ENCODE peak calls at places on chromosome 2, in four cellular contexts. N is neural progenitor cell, O is endodermal cell, B is colonic mucosa. A is an unnamed sample. For H3K36me3, the result is how much of the 10 kb centered on the place peaks cover.

GRCh38 chr2:31260870-31261269 is 26.9 kb downstream of the EHD3 start:
- DNase-seq in O (no peak), N (no peak), B (no peak), A (no peak)

GRCh38 chr2:30325542-30326328 is 94.4 kb downstream of the LBH start:
- DNase-seq in B (no peak), O (no peak), N (no peak), A (no peak)

GRCh38 chr2:221314786-221315185 is 257.3 kb downstream of the EPHA4 start:
- DNase-seq in O (no peak), B (no peak), N (no peak), A (no peak)

GRCh38 chr2:223097888-223098383 is 45.9 kb downstream of the KCNE4 start:
- DNase-seq in O (no peak), B (no peak), N (no peak), A (no peak)

GRCh38 chr2:207385903-207386302 is 143.9 kb upstream of the CREB1 start:
- DNase-seq in B (no peak), O (no peak), N (no peak), A (no peak)

GRCh38 chr2:42794271-42795046 is 2.1 kb upstream of the HAAO start:
- DNase-seq in O (peak), B (no peak), N (peak), A (peak)

GRCh38 chr2:232322560-232323327 is 55.8 kb upstream of the ALPP start:
- DNase-seq in N (no peak), B (no peak), O (no peak), A (no peak)

GRCh38 chr2:55168221-55169154 is 63.6 kb downstream of the CLHC1 start:
- DNase-seq in O (no peak), N (peak), B (peak), A (peak)

GRCh38 chr2:15177103-15177502 is 384.0 kb downstream of the NBAS start:
- DNase-seq in O (no peak), N (no peak), B (no peak), A (no peak)

GRCh38 chr2:143034292-143035074 is 94.7 kb upstream of the ARHGAP15 start:
- DNase-seq in B (peak), N (peak), O (peak), A (peak)

GRCh38 chr2:218261424-218262273 is 834 bp downstream of the GPBAR1 start:
- DNase-seq in O (peak), N (peak), B (no peak), A (no peak)

GRCh38 chr2:218260742-218261423 is at the start of gene GPBAR1:
- DNase-seq in O (peak), B (no peak), N (peak), A (peak)

GRCh38 chr2:218264773-218265601 is 4.2 kb downstream of the GPBAR1 start:
- DNase-seq in B (peak), N (no peak), O (no peak), A (no peak)

GRCh38 chr2:218263817-218264611 is 3.2 kb downstream of the GPBAR1 start:
- DNase-seq in O (no peak), B (no peak), N (no peak), A (no peak)

GRCh38 chr2:218262631-218263586 is 2.1 kb downstream of the GPBAR1 start:
- DNase-seq in O (no peak), B (no peak), N (no peak), A (no peak)
- H3K36me3 ChIP-seq in O (under half), B (under half), N (under half), A (under half)

GRCh38 chr2:60771508-60771907 is 15.4 kb downstream of the PAPOLG start:
- DNase-seq in N (no peak), O (no peak), B (no peak), A (no peak)

GRCh38 chr2:60764736-60765534 is 8.9 kb downstream of the PAPOLG start:
- DNase-seq in B (no peak), O (no peak), N (no peak), A (no peak)

GRCh38 chr2:60766283-60766682 is 10.2 kb downstream of the PAPOLG start:
- DNase-seq in O (no peak), B (no peak), N (no peak), A (no peak)
- H3K36me3 ChIP-seq in O (half or more), B (under half), N (under half), A (half or more)

DNA sequence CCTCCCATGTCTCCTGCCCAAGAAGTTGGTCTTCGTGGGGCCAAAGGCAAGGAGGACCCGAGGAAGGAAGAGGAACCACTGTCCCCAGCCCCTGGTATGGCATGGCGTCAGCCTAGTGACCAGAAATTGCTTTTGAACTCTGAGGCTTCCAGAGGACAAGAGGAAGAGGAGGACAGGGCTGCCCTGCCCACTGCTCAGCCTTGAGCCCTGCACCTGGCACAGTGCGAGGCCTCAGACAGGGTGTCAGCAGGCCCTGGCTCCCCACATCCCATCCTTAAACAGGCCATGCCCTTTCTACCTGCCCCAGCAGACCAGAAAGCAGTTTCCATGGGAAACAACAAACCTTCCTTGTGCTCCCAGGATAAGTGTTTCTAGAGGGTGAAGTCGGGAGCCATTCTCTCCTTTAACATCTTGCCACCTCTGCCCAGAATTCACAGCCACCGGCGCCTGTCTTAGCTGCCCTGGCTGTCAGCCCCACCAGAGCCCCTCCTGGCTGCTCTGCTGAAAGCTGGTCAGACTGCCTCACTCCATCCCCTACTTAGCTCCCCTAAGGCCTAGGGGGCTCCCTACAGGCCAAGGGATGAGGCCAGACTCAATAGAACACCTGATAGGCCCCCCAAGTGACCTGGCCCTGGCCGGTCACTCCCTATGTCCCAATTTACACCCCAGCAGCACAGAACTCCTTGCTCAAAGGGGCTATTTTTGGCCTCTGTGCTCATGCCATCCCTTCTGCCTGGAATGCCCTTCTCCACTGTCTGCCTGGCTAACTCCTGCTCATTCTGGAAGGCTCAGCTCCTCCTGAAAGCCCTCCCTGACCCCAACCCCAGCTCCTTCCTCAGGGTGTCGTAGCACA is 20.6 kb downstream of the ATOH8 start:
- DNase-seq in B (no peak), O (no peak), N (no peak), A (no peak)
- H3K36me3 ChIP-seq in B (under half), O (under half), N (under half), A (under half)

DNA sequence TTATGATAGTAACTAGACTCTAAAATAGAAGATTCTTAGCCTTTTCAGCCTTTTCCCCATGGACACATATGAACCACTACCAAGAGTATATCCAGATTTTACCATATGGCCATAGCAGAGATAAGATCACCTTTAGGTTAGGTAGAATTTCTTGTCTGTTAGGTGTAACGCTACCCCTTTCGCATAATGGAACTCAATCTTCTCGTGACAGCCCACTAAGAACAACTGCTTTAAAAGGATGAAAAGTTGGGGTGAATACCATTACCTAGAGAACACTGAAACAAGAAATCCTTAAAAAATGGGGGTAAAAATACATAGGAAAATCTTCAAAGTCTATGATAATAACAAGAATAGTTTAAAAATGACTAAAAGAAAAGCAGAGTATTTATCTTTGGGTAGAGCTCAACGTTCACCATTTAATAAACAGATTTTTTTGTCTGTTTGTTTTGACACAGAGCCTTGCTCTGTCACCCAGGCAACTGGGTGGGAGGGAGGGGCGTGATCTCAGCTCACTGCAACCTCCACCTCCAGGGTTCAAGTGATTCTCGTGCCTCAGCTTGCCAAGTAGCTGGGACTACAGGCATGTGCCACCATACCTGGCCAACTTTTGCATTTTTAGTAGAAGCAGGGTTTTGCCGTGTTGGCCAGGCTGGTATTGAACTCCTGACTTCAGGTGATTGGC is 67.2 kb downstream of the VIL1 start:
- DNase-seq in N (no peak), B (no peak), O (no peak), A (no peak)
- H3K36me3 ChIP-seq in N (under half), B (under half), O (half or more), A (under half)

GRCh38 chr2:218226903-218227302 is 9.9 kb downstream of the ARPC2 start:
- DNase-seq in N (no peak), O (no peak), B (no peak), A (no peak)

GRCh38 chr2:218230882-218231281 is 13.9 kb downstream of the ARPC2 start:
- DNase-seq in N (no peak), O (no peak), B (peak), A (peak)

GRCh38 chr2:218228366-218229092 is 11.5 kb downstream of the ARPC2 start:
- DNase-seq in N (no peak), O (no peak), B (no peak), A (no peak)

GRCh38 chr2:218229239-218229638 is 12.2 kb downstream of the ARPC2 start:
- DNase-seq in B (no peak), O (no peak), N (no peak), A (peak)

GRCh38 chr2:218229851-218230250 is 12.9 kb downstream of the ARPC2 start:
- DNase-seq in N (no peak), B (peak), O (no peak), A (peak)
- H3K36me3 ChIP-seq in N (under half), B (under half), O (half or more), A (half or more)